ENCODE peak calls at places on chromosomes 3 and 15, in four cellular contexts. D, G, K and Q are unnamed samples.

GRCh38 chr15:26882616-26883365 is 15.9 kb downstream of the GABRA5 start:
- DNase-seq in K (no peak), D (no peak), G (no peak), Q (no peak)

GRCh38 chr3:30914696-30915095 is 20.2 kb upstream of the GADL1 start:
- DNase-seq in D (no peak), G (no peak), K (no peak), Q (no peak)

GRCh38 chr3:122258757-122259371 is 66.2 kb upstream of the CSTA start:
- DNase-seq in D (peak), K (no peak), G (peak), Q (no peak)

GRCh38 chr3:353191-353739 is 156.7 kb downstream of the CHL1 start:
- DNase-seq in D (no peak), K (no peak), G (no peak), Q (no peak)

GRCh38 chr3:123392871-123393620 is 55.8 kb downstream of the ADCY5 start:
- DNase-seq in K (no peak), D (no peak), G (no peak), Q (no peak)

GRCh38 chr3:65785065-65785645 is 253.6 kb downstream of the MAGI1 start:
- DNase-seq in G (peak), K (no peak), D (no peak), Q (no peak)

GRCh38 chr3:132448211-132448961 is 31.1 kb downstream of the DNAJC13 start:
- DNase-seq in D (no peak), G (no peak), K (no peak), Q (no peak)

GRCh38 chr3:58419782-58420512 is 13.7 kb downstream of the PDHB start:
- DNase-seq in G (no peak), K (no peak), D (no peak), Q (no peak)

GRCh38 chr15:76996526-76997401 is 1.8 kb downstream of the PSTPIP1 start:
- DNase-seq in G (no peak), K (no peak), D (no peak), Q (no peak)

GRCh38 chr3:105356988-105357387 is 9.7 kb upstream of the ALCAM start:
- DNase-seq in G (no peak), D (no peak), K (no peak), Q (no peak)

GRCh38 chr15:38702178-38702912 is 137.7 kb upstream of the RASGRP1 start:
- DNase-seq in D (peak), K (no peak), G (no peak), Q (no peak)

GRCh38 chr3:50515565-50516047 is 12.2 kb upstream of the CACNA2D2 start:
- DNase-seq in K (no peak), G (no peak), D (peak), Q (no peak)

GRCh38 chr3:23271876-23272741 is 69.0 kb downstream of the UBE2E2 start:
- DNase-seq in G (no peak), D (no peak), K (no peak), Q (no peak)

GRCh38 chr3:56962922-56963321 is 97.5 kb upstream of the SPATA12 start:
- DNase-seq in K (no peak), G (no peak), D (no peak), Q (no peak)

GRCh38 chr3:87260270-87260669 is 16.1 kb downstream of the POU1F1 start:
- DNase-seq in K (no peak), G (peak), D (no peak), Q (no peak)

GRCh38 chr3:148629006-148629405 is 68.7 kb upstream of the AGTR1 start:
- DNase-seq in D (no peak), G (no peak), K (no peak), Q (no peak)

GRCh38 chr3:150235799-150236198 is 172.3 kb upstream of the TSC22D2 start:
- DNase-seq in K (no peak), D (no peak), G (no peak), Q (no peak)

GRCh38 chr3:39103791-39104552 is 3.5 kb downstream of the GORASP1 start:
- DNase-seq in D (no peak), G (no peak), K (no peak), Q (no peak)

GRCh38 chr3:39101022-39101689 is 6.3 kb downstream of the GORASP1 start:
- DNase-seq in D (peak), G (no peak), K (no peak), Q (no peak)

GRCh38 chr3:39104961-39105686 is 2.3 kb downstream of the GORASP1 start:
- DNase-seq in K (no peak), G (no peak), D (no peak), Q (peak)

GRCh38 chr3:39102504-39103323 is 4.7 kb downstream of the GORASP1 start:
- DNase-seq in D (no peak), G (no peak), K (no peak), Q (no peak)

DNA sequence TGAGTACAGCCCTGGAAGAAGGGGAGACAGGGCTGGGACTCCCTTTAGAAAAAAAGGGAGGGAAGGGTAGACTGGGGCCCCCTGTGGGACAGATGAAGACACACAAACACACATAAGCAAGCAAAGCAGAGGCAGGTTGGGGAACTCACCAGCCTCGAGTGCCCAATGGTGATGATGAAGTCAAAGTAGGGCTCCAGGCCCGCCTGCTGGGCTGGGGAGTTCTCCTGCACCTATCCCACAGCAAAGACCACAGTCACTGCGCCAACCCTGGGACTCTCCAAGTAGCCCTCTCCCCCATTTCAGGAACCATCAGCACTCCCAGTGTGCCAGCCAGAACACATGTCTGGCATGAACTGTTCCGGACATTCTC is 4.1 kb downstream of the GORASP1 start:
- DNase-seq in K (no peak), D (peak), G (no peak), Q (no peak)
- TF ChIP-seq CTCF in K (no peak), D (peak), G (no peak), Q (no peak)

GRCh38 chr3:195897853-195898415 is 10.4 kb downstream of the TNK2 start:
- DNase-seq in D (no peak), K (no peak), G (no peak), Q (no peak)
- TF ChIP-seq CTCF in D (peak), K (no peak), G (no peak), Q (peak)

DNA sequence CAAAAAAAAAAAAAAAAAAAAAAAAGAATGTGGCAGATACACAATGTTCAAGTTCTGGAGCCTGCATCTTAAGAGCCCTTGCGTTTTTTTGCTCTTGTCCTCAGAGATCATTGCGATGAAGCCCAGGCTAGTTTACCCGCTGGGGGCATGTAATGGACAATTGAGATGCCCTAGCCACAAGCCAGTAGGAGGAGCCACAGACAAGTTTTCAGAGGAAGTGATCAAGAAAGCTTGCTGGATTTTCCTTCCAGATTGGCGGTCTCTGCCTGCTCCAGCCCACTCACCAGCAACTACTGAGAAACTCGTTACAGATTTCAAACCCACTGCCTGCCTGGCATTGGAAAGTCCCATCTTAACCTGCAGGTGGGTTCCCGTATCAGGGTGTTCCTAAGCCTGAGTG is 192.1 kb upstream of the EOMES start:
- DNase-seq in D (peak), G (peak), K (no peak), Q (no peak)
- TF ChIP-seq CTCF in D (peak), G (peak), K (no peak), Q (no peak)

DNA sequence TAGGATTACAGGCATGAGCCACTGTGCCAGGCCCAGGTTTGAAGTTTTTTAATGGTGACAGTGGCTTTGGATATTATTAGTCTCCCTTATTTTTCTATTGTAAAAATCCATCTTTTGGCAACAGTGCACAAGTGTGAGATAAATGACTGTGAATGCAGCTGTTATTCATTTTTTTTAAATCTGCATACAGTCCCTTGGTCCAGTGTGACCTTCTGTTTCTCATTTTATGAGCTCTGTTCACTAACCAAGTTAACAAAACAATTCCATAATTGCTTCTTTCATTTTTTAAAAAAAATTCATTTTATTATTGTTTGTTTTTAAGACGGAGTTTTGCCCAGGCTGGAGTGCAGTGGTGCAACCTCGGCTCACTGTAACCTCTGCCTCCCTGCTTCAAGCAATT is 381.8 kb downstream of the NAALADL2 start:
- DNase-seq in K (no peak), D (no peak), G (no peak), Q (no peak)
- TF ChIP-seq CTCF in K (no peak), D (no peak), G (no peak), Q (no peak)